ENCODE peak calls at places on chromosomes 3 and 15, in eight cellular contexts. One of them, this sample, is unnamed.

GRCh38 chr3:24235121-24235520 is 259.5 kb downstream of the THRB start:
- DNase-seq in uterus: no peak
- DNase-seq in tibial nerve: no peak
- DNase-seq in transverse colon: no peak
- DNase-seq in A549: no peak
- DNase-seq in thoracic aorta: no peak
- DNase-seq in ascending aorta: no peak
- DNase-seq in HCT116: peak; percentile 13
- DNase-seq in this sample: peak; percentile 68

GRCh38 chr3:55166577-55167555 is 239.0 kb upstream of the LRTM1 start:
- DNase-seq in uterus: no peak
- DNase-seq in tibial nerve: no peak
- DNase-seq in transverse colon: peak; percentile 9
- DNase-seq in A549: no peak
- DNase-seq in thoracic aorta: no peak
- DNase-seq in ascending aorta: no peak
- DNase-seq in HCT116: no peak
- DNase-seq in this sample: no peak

GRCh38 chr3:168139947-168140346 is 44.2 kb upstream of the GOLIM4 start:
- DNase-seq in uterus: no peak
- DNase-seq in tibial nerve: no peak
- DNase-seq in transverse colon: no peak
- DNase-seq in A549: no peak
- DNase-seq in thoracic aorta: no peak
- DNase-seq in ascending aorta: no peak
- DNase-seq in HCT116: no peak
- DNase-seq in this sample: peak; percentile 49

GRCh38 chr3:98779936-98780335 is 16.8 kb downstream of the ST3GAL6 start:
- DNase-seq in uterus: no peak
- DNase-seq in tibial nerve: no peak
- DNase-seq in transverse colon: no peak
- DNase-seq in A549: no peak
- DNase-seq in thoracic aorta: no peak
- DNase-seq in ascending aorta: no peak
- DNase-seq in HCT116: no peak
- DNase-seq in this sample: no peak

GRCh38 chr3:54861248-54862067 is 66.4 kb downstream of the LRTM1 start:
- DNase-seq in uterus: no peak
- DNase-seq in tibial nerve: no peak
- DNase-seq in transverse colon: no peak
- DNase-seq in A549: no peak
- DNase-seq in thoracic aorta: no peak
- DNase-seq in ascending aorta: no peak
- DNase-seq in HCT116: no peak
- DNase-seq in this sample: no peak

GRCh38 chr3:99638244-99638948 is at the start of gene COL8A1:
- DNase-seq in uterus: peak; percentile 65
- DNase-seq in tibial nerve: peak; percentile 72
- DNase-seq in transverse colon: peak; percentile 23
- DNase-seq in A549: no peak
- DNase-seq in thoracic aorta: peak; percentile 57
- DNase-seq in ascending aorta: peak; percentile 62
- DNase-seq in HCT116: no peak
- DNase-seq in this sample: no peak

GRCh38 chr15:77455696-77456293 is 35.1 kb downstream of the HMG20A start:
- DNase-seq in uterus: no peak
- DNase-seq in tibial nerve: no peak
- DNase-seq in transverse colon: no peak
- DNase-seq in A549: no peak
- DNase-seq in thoracic aorta: no peak
- DNase-seq in ascending aorta: no peak
- DNase-seq in HCT116: no peak
- DNase-seq in this sample: no peak

GRCh38 chr3:196969660-196970546 is 1.3 kb upstream of the PIGZ start:
- DNase-seq in uterus: no peak
- DNase-seq in tibial nerve: no peak
- DNase-seq in transverse colon: peak; percentile 70
- DNase-seq in A549: peak; percentile 68
- DNase-seq in thoracic aorta: no peak
- DNase-seq in ascending aorta: no peak
- DNase-seq in HCT116: no peak
- DNase-seq in this sample: no peak

GRCh38 chr3:194582196-194582905 is 50.9 kb downstream of the TMEM44 start:
- DNase-seq in uterus: no peak
- DNase-seq in tibial nerve: no peak
- DNase-seq in transverse colon: no peak
- DNase-seq in A549: no peak
- DNase-seq in thoracic aorta: no peak
- DNase-seq in ascending aorta: no peak
- DNase-seq in HCT116: no peak
- DNase-seq in this sample: no peak

GRCh38 chr3:183296944-183297343 is 43.9 kb downstream of the B3GNT5 start:
- DNase-seq in uterus: no peak
- DNase-seq in tibial nerve: no peak
- DNase-seq in transverse colon: no peak
- DNase-seq in A549: no peak
- DNase-seq in thoracic aorta: no peak
- DNase-seq in ascending aorta: no peak
- DNase-seq in HCT116: no peak
- DNase-seq in this sample: no peak

GRCh38 chr15:68518785-68519430 is 59.9 kb upstream of the CORO2B start:
- DNase-seq in uterus: no peak
- DNase-seq in tibial nerve: no peak
- DNase-seq in transverse colon: no peak
- DNase-seq in A549: no peak
- DNase-seq in thoracic aorta: no peak
- DNase-seq in ascending aorta: no peak
- DNase-seq in HCT116: no peak
- DNase-seq in this sample: peak; percentile 37

GRCh38 chr3:112689385-112689784 is 48.4 kb upstream of the CCDC80 start:
- DNase-seq in uterus: no peak
- DNase-seq in tibial nerve: no peak
- DNase-seq in transverse colon: no peak
- DNase-seq in A549: no peak
- DNase-seq in thoracic aorta: no peak
- DNase-seq in ascending aorta: no peak
- DNase-seq in HCT116: no peak
- DNase-seq in this sample: no peak

GRCh38 chr3:152113413-152113812 is 155.3 kb upstream of the MBNL1 start:
- DNase-seq in uterus: no peak
- DNase-seq in tibial nerve: no peak
- DNase-seq in transverse colon: no peak
- DNase-seq in A549: no peak
- DNase-seq in thoracic aorta: no peak
- DNase-seq in ascending aorta: no peak
- DNase-seq in HCT116: no peak
- DNase-seq in this sample: no peak

GRCh38 chr3:64995857-64996564 is 308.2 kb upstream of the ADAMTS9 start:
- DNase-seq in uterus: no peak
- DNase-seq in tibial nerve: no peak
- DNase-seq in transverse colon: no peak
- DNase-seq in A549: no peak
- DNase-seq in thoracic aorta: no peak
- DNase-seq in ascending aorta: no peak
- DNase-seq in HCT116: no peak
- DNase-seq in this sample: no peak

GRCh38 chr3:139319428-139320402 is 24.1 kb upstream of the MRPS22 start:
- DNase-seq in uterus: no peak
- DNase-seq in tibial nerve: no peak
- DNase-seq in transverse colon: no peak
- DNase-seq in A549: no peak
- DNase-seq in thoracic aorta: no peak
- DNase-seq in ascending aorta: no peak
- DNase-seq in HCT116: no peak
- DNase-seq in this sample: no peak

GRCh38 chr3:59563072-59563605 is 513.3 kb upstream of the CFAP20DC start:
- DNase-seq in uterus: no peak
- DNase-seq in tibial nerve: no peak
- DNase-seq in transverse colon: no peak
- DNase-seq in A549: no peak
- DNase-seq in thoracic aorta: no peak
- DNase-seq in ascending aorta: no peak
- DNase-seq in HCT116: no peak
- DNase-seq in this sample: no peak

GRCh38 chr3:138331143-138331894 is 1.7 kb upstream of the NME9 start:
- DNase-seq in uterus: no peak
- DNase-seq in tibial nerve: no peak
- DNase-seq in transverse colon: no peak
- DNase-seq in A549: no peak
- DNase-seq in thoracic aorta: no peak
- DNase-seq in ascending aorta: no peak
- DNase-seq in HCT116: no peak
- DNase-seq in this sample: no peak

GRCh38 chr3:52056521-52056967 is at the start of gene DUSP7:
- DNase-seq in uterus: peak; percentile 52
- DNase-seq in tibial nerve: peak; percentile 58
- DNase-seq in transverse colon: peak; percentile 77
- DNase-seq in A549: peak; percentile 21
- DNase-seq in thoracic aorta: no peak
- DNase-seq in ascending aorta: no peak
- DNase-seq in HCT116: no peak
- DNase-seq in this sample: no peak
- H3K27ac ChIP-seq in uterus: peak within 1 kb of the TSS; percentile 92
- H3K27ac ChIP-seq in tibial nerve: peak within 1 kb of the TSS; percentile 99
- H3K27ac ChIP-seq in transverse colon: peak within 1 kb of the TSS; percentile 93
- H3K27ac ChIP-seq in A549: peak within 1 kb of the TSS; percentile 72
- H3K27ac ChIP-seq in thoracic aorta: peak within 1 kb of the TSS; percentile 97
- H3K27ac ChIP-seq in ascending aorta: peak within 1 kb of the TSS; percentile 94
- H3K27ac ChIP-seq in HCT116: peak within 1 kb of the TSS; percentile 83
- H3K27ac ChIP-seq in this sample: peak within 1 kb of the TSS; percentile 84

GRCh38 chr3:149376728-149377407 is 581 bp downstream of the TM4SF1 start:
- DNase-seq in uterus: no peak
- DNase-seq in tibial nerve: no peak
- DNase-seq in transverse colon: no peak
- DNase-seq in A549: no peak
- DNase-seq in thoracic aorta: no peak
- DNase-seq in ascending aorta: no peak
- DNase-seq in HCT116: no peak
- DNase-seq in this sample: peak; percentile 25

GRCh38 chr3:149375824-149376196 is 1.6 kb downstream of the TM4SF1 start:
- DNase-seq in uterus: no peak
- DNase-seq in tibial nerve: no peak
- DNase-seq in transverse colon: no peak
- DNase-seq in A549: no peak
- DNase-seq in thoracic aorta: no peak
- DNase-seq in ascending aorta: no peak
- DNase-seq in HCT116: no peak
- DNase-seq in this sample: no peak

GRCh38 chr3:149373235-149374125 is 4.0 kb downstream of the TM4SF1 start:
- DNase-seq in uterus: no peak
- DNase-seq in tibial nerve: no peak
- DNase-seq in transverse colon: no peak
- DNase-seq in A549: no peak
- DNase-seq in thoracic aorta: no peak
- DNase-seq in ascending aorta: no peak
- DNase-seq in HCT116: no peak
- DNase-seq in this sample: peak; percentile 86

GRCh38 chr3:149374391-149374790 is 3.1 kb downstream of the TM4SF1 start:
- DNase-seq in uterus: no peak
- DNase-seq in tibial nerve: no peak
- DNase-seq in transverse colon: no peak
- DNase-seq in A549: no peak
- DNase-seq in thoracic aorta: no peak
- DNase-seq in ascending aorta: no peak
- DNase-seq in HCT116: no peak
- DNase-seq in this sample: no peak

DNA sequence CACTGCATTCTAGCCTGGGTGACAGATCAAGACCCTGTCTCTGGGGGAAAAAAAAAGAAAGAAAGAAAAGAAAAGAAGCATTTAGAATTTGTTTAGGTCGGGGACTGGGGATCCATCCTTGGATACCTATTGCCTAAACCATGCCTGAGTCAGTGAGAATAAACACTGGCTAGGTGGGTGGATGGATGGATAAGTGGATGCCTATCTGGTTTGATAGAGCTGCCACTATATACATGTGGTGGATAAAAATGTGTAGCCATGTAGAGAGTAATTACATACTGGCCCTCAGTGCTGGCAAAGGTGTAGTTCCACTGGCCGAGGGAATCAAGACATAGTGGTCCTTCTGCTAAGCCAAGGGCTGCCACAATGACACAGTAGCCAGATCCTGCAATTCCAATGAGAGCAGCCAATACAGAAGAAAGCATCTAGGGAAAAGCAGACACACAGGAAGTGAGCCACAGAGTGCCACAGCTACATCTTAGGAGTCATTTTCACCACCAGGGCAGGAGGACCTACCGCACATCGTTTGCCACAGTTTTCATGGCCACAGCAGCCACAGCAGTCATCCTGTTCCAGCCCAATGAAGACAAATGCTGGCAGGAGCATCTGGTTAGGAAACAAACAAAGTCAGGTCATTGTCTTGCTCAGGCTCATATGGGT is 2.2 kb downstream of the TM4SF1 start:
- DNase-seq in uterus: no peak
- DNase-seq in tibial nerve: no peak
- DNase-seq in transverse colon: no peak
- DNase-seq in A549: no peak
- DNase-seq in thoracic aorta: no peak
- DNase-seq in ascending aorta: no peak
- DNase-seq in HCT116: no peak
- DNase-seq in this sample: no peak
- H3K4me1 ChIP-seq in uterus: no peaks in the 10 kb centered on the region
- H3K4me1 ChIP-seq in tibial nerve: peaks cover 10% of the 10 kb centered on the region
- H3K4me1 ChIP-seq in transverse colon: peaks cover 4% of the 10 kb centered on the region
- H3K4me1 ChIP-seq in A549: peaks cover 62% of the 10 kb centered on the region
- H3K4me1 ChIP-seq in thoracic aorta: peaks cover 20% of the 10 kb centered on the region
- H3K4me1 ChIP-seq in ascending aorta: peaks cover 14% of the 10 kb centered on the region
- H3K4me1 ChIP-seq in HCT116: no peaks in the 10 kb centered on the region
- H3K4me1 ChIP-seq in this sample: peaks cover 49% of the 10 kb centered on the region

DNA sequence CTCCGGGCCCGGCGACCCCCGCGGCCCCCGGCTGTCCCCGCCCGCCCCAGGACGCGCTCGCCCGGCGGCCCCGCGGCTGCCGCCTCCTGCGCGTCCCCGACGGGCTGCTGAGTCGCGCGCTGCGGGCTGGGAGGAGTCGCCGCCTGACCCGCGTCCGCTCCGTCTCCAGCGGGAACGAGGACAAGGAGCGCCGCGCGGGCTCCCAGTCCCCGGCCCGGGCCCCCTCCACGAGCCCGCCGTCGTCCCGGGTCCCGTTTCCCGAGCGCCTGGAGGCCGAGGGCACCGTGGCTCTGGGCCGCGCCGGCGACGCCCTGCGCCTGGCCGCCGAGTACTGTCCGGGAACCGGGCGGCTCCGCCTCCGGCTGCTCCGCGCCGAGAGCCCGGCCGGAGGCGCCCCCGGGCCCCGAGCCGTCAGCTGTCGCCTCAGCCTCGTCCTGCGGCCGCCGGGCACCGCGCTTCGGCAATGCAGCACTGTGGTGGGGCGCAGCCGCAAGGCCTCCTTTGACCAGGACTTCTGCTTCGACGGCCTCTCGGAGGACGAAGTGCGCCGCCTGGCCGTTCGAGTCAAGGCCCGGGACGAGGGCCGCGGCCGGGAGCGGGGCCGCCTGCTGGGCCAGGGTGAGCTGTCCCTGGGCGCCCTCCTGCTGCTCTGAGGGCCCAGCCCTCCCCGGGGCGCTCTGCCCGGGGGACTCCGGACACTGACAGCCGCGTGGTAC is 1.5 kb downstream of the C2CD4A start:
- DNase-seq in uterus: no peak
- DNase-seq in tibial nerve: no peak
- DNase-seq in transverse colon: peak; percentile 51
- DNase-seq in A549: peak; percentile 29
- DNase-seq in thoracic aorta: no peak
- DNase-seq in ascending aorta: no peak
- DNase-seq in HCT116: no peak
- DNase-seq in this sample: no peak
- TF ChIP-seq CTCF in uterus: no peak
- TF ChIP-seq CTCF in tibial nerve: peak; percentile 37
- TF ChIP-seq CTCF in transverse colon: peak; percentile 36
- TF ChIP-seq CTCF in A549: peak; percentile 33
- TF ChIP-seq CTCF in thoracic aorta: peak; percentile 23
- TF ChIP-seq CTCF in ascending aorta: peak; percentile 23
- TF ChIP-seq CTCF in HCT116: peak; percentile 19
- TF ChIP-seq CTCF in this sample: no peak

GRCh38 chr3:114294940-114295480 is 1.2 kb downstream of the TIGIT start:
- DNase-seq in uterus: no peak
- DNase-seq in tibial nerve: no peak
- DNase-seq in transverse colon: no peak
- DNase-seq in A549: no peak
- DNase-seq in thoracic aorta: no peak
- DNase-seq in ascending aorta: no peak
- DNase-seq in HCT116: no peak
- DNase-seq in this sample: no peak
- H3K27ac ChIP-seq in uterus: no peak overlapping the region
- H3K27ac ChIP-seq in tibial nerve: no peak overlapping the region
- H3K27ac ChIP-seq in transverse colon: no peak overlapping the region
- H3K27ac ChIP-seq in A549: no peak overlapping the region
- H3K27ac ChIP-seq in thoracic aorta: no peak overlapping the region
- H3K27ac ChIP-seq in ascending aorta: no peak overlapping the region
- H3K27ac ChIP-seq in HCT116: no peak overlapping the region
- H3K27ac ChIP-seq in this sample: no peak overlapping the region